ENCODE peak calls at places on chromosomes 2 and 18, in six cellular contexts. L, F, M, N, Q and O are unnamed samples.

GRCh38 chr2:85242321-85242720 is 85.5 kb downstream of the TGOLN2 start:
- DNase-seq in N (no peak), Q (no peak), L (no peak), F (no peak), M (no peak), O (no peak)

GRCh38 chr2:200578778-200579177 is 7.0 kb upstream of the AOX1 start:
- DNase-seq in N (peak; percentile 6), Q (no peak), M (peak; percentile 53), F (peak; percentile 56), L (no peak), O (no peak)

GRCh38 chr2:197599285-197599965 is 76.0 kb downstream of the RFTN2 start:
- DNase-seq in Q (peak; percentile 39), M (peak; percentile 71), L (no peak), N (peak; percentile 7), F (peak; percentile 62), O (peak; percentile 38)

GRCh38 chr18:68916734-68917133 is 118.9 kb downstream of the CCDC102B start:
- DNase-seq in F (no peak), M (peak; percentile 71), L (no peak), Q (no peak), N (no peak), O (no peak)

GRCh38 chr2:85893428-85894258 is 4.9 kb upstream of the ST3GAL5 start:
- DNase-seq in L (no peak), N (no peak), F (no peak), M (peak; percentile 84), Q (no peak), O (no peak)

GRCh38 chr2:176175729-176176074 is 12.8 kb upstream of the HOXD1 start:
- DNase-seq in N (no peak), L (no peak), Q (no peak), M (no peak), F (no peak), O (no peak)

GRCh38 chr18:55998071-55998522 is 410.1 kb upstream of the TCF4 start:
- DNase-seq in M (peak; percentile 34), N (no peak), F (no peak), L (peak; percentile 40), Q (no peak), O (no peak)

GRCh38 chr2:83823238-83823637 is 635.8 kb downstream of the SUCLG1 start:
- DNase-seq in Q (no peak), M (no peak), F (no peak), L (no peak), N (no peak), O (no peak)

GRCh38 chr2:30234180-30234971 is 3.0 kb downstream of the LBH start:
- DNase-seq in N (peak; percentile 85), Q (no peak), F (peak; percentile 74), M (peak; percentile 87), L (no peak), O (peak; percentile 63)

GRCh38 chr2:134712334-134712733 is 6.5 kb downstream of the TMEM163 start:
- DNase-seq in L (no peak), F (no peak), M (no peak), N (no peak), Q (no peak), O (no peak)

GRCh38 chr2:23118894-23119293 is 266.1 kb upstream of the KLHL29 start:
- DNase-seq in M (no peak), F (no peak), N (no peak), Q (no peak), L (no peak), O (no peak)

GRCh38 chr18:51614033-51614432 is 416.6 kb upstream of the MEX3C start:
- DNase-seq in F (no peak), N (peak; percentile 43), Q (no peak), M (peak; percentile 1), L (no peak), O (peak; percentile 38)

GRCh38 chr2:74181739-74182138 is 3.1 kb upstream of the MOB1A start:
- DNase-seq in M (no peak), F (no peak), N (no peak), L (no peak), Q (peak; percentile 63), O (peak; percentile 22)

GRCh38 chr18:37483221-37483971 is 82.2 kb downstream of the CELF4 start:
- DNase-seq in N (no peak), Q (no peak), M (peak; percentile 15), L (no peak), F (peak; percentile 13), O (peak; percentile 19)

GRCh38 chr18:2302628-2303516 is 268.4 kb downstream of the METTL4 start:
- DNase-seq in M (peak; percentile 73), N (peak; percentile 83), Q (no peak), F (no peak), L (no peak), O (peak; percentile 87)

GRCh38 chr2:240149943-240150784 is 9.7 kb upstream of the OTOS start:
- DNase-seq in N (peak; percentile 72), Q (no peak), M (peak; percentile 28), L (peak; percentile 74), F (peak; percentile 22), O (peak; percentile 47)

GRCh38 chr2:208406474-208407451 is at the start of gene PTH2R:
- DNase-seq in Q (no peak), M (peak; percentile 9), N (no peak), L (peak; percentile 79), F (no peak), O (no peak)
- H3K4me3 ChIP-seq in Q (no peak within 1 kb of the TSS), M (no peak within 1 kb of the TSS), N (no peak within 1 kb of the TSS), L (peak within 1 kb of the TSS; percentile 42), F (no peak within 1 kb of the TSS), O (no peak within 1 kb of the TSS)

GRCh38 chr2:229150317-229150716 is 120.8 kb downstream of the PID1 start:
- DNase-seq in L (no peak), Q (no peak), M (no peak), N (no peak), F (no peak), O (peak; percentile 13)
- H3K4me3 ChIP-seq in L (no peak overlapping the region), Q (no peak overlapping the region), M (no peak overlapping the region), N (no peak overlapping the region), F (no peak overlapping the region), O (no peak overlapping the region)

GRCh38 chr2:196077821-196078220 is 9.2 kb upstream of the DNAH7 start:
- DNase-seq in L (no peak), F (no peak), M (peak; percentile 68), Q (no peak), N (no peak), O (no peak)
- H3K4me3 ChIP-seq in L (no peak overlapping the region), F (no peak overlapping the region), M (no peak overlapping the region), Q (no peak overlapping the region), N (no peak overlapping the region), O (no peak overlapping the region)

GRCh38 chr2:24304098-24304497 is 56.2 kb downstream of the ITSN2 start:
- DNase-seq in F (no peak), N (no peak), L (peak; percentile 84), Q (peak; percentile 70), M (peak; percentile 98), O (no peak)
- H3K4me3 ChIP-seq in F (no peak overlapping the region), N (no peak overlapping the region), L (no peak overlapping the region), Q (no peak overlapping the region), M (no peak overlapping the region), O (no peak overlapping the region)

GRCh38 chr2:45007356-45007755 is 1.9 kb downstream of the SIX2 start:
- DNase-seq in Q (no peak), F (no peak), L (no peak), M (no peak), N (no peak), O (no peak)

GRCh38 chr2:45004569-45005181 is 4.6 kb downstream of the SIX2 start:
- DNase-seq in L (no peak), N (no peak), F (no peak), Q (no peak), M (no peak), O (no peak)

GRCh38 chr2:45005261-45006002 is 3.8 kb downstream of the SIX2 start:
- DNase-seq in M (no peak), F (no peak), N (no peak), Q (no peak), L (no peak), O (no peak)

GRCh38 chr2:45006942-45007287 is 2.3 kb downstream of the SIX2 start:
- DNase-seq in N (no peak), M (no peak), Q (no peak), F (no peak), L (no peak), O (no peak)

GRCh38 chr2:45006041-45006941 is 3.0 kb downstream of the SIX2 start:
- DNase-seq in Q (no peak), F (no peak), M (no peak), N (no peak), L (no peak), O (no peak)
- H3K4me3 ChIP-seq in Q (no peak overlapping the region), F (no peak overlapping the region), M (no peak overlapping the region), N (no peak overlapping the region), L (no peak overlapping the region), O (no peak overlapping the region)

GRCh38 chr18:25284278-25284677 is 67.7 kb downstream of the ZNF521 start:
- DNase-seq in Q (no peak), F (no peak), L (no peak), M (peak; percentile 32), N (no peak), O (no peak)
- H3K4me3 ChIP-seq in Q (no peak overlapping the region), F (no peak overlapping the region), L (no peak overlapping the region), M (peak overlapping the region; percentile 16), N (no peak overlapping the region), O (no peak overlapping the region)